ENCODE peak calls at places on chromosome 1, in eight cellular contexts. One of them, this sample, is unnamed.

GRCh38 chr1:11697188-11697892 is 5.8 kb downstream of the DRAXIN start:
- DNase-seq in GM04503: no peak
- DNase-seq in left cardiac atrium: no peak
- DNase-seq in fibroblast of the aortic adventitia: no peak
- DNase-seq in HCEC 1CT: no peak
- DNase-seq in stimulated activated CD8-positive, alpha-beta memory T cell treated with anti-CD3 and anti-CD28 coated beads, Interleukin-4, amount 100 ng/mL, for 1 hour: no peak
- DNase-seq in cardiac fibroblast: no peak
- DNase-seq in GM10248: no peak
- DNase-seq in this sample: no peak

GRCh38 chr1:55894521-55894920 is 679.4 kb upstream of the USP24 start:
- DNase-seq in GM04503: no peak
- DNase-seq in left cardiac atrium: no peak
- DNase-seq in fibroblast of the aortic adventitia: peak
- DNase-seq in HCEC 1CT: peak
- DNase-seq in stimulated activated CD8-positive, alpha-beta memory T cell treated with anti-CD3 and anti-CD28 coated beads, Interleukin-4, amount 100 ng/mL, for 1 hour: no peak
- DNase-seq in cardiac fibroblast: peak
- DNase-seq in GM10248: no peak
- DNase-seq in this sample: no peak

GRCh38 chr1:165928075-165928731 is 100.8 kb downstream of the UCK2 start:
- DNase-seq in GM04503: no peak
- DNase-seq in left cardiac atrium: no peak
- DNase-seq in fibroblast of the aortic adventitia: peak
- DNase-seq in HCEC 1CT: peak
- DNase-seq in stimulated activated CD8-positive, alpha-beta memory T cell treated with anti-CD3 and anti-CD28 coated beads, Interleukin-4, amount 100 ng/mL, for 1 hour: no peak
- DNase-seq in cardiac fibroblast: peak
- DNase-seq in GM10248: peak
- DNase-seq in this sample: peak

GRCh38 chr1:117512728-117513321 is 93.0 kb upstream of the TENT5C start:
- DNase-seq in GM04503: no peak
- DNase-seq in left cardiac atrium: no peak
- DNase-seq in fibroblast of the aortic adventitia: peak
- DNase-seq in HCEC 1CT: peak
- DNase-seq in stimulated activated CD8-positive, alpha-beta memory T cell treated with anti-CD3 and anti-CD28 coated beads, Interleukin-4, amount 100 ng/mL, for 1 hour: no peak
- DNase-seq in cardiac fibroblast: peak
- DNase-seq in GM10248: no peak
- DNase-seq in this sample: no peak

GRCh38 chr1:1534401-1535145 is 5.9 kb downstream of the TMEM240 start:
- DNase-seq in GM04503: no peak
- DNase-seq in left cardiac atrium: no peak
- DNase-seq in fibroblast of the aortic adventitia: no peak
- DNase-seq in HCEC 1CT: no peak
- DNase-seq in stimulated activated CD8-positive, alpha-beta memory T cell treated with anti-CD3 and anti-CD28 coated beads, Interleukin-4, amount 100 ng/mL, for 1 hour: no peak
- DNase-seq in cardiac fibroblast: no peak
- DNase-seq in GM10248: no peak
- DNase-seq in this sample: no peak

GRCh38 chr1:41935226-41935625 is 16.5 kb upstream of the HIVEP3 start:
- DNase-seq in GM04503: peak
- DNase-seq in left cardiac atrium: no peak
- DNase-seq in fibroblast of the aortic adventitia: peak
- DNase-seq in HCEC 1CT: no peak
- DNase-seq in stimulated activated CD8-positive, alpha-beta memory T cell treated with anti-CD3 and anti-CD28 coated beads, Interleukin-4, amount 100 ng/mL, for 1 hour: no peak
- DNase-seq in cardiac fibroblast: peak
- DNase-seq in GM10248: no peak
- DNase-seq in this sample: peak

GRCh38 chr1:207670192-207670591 is 25.3 kb downstream of the CR1L start:
- DNase-seq in GM04503: no peak
- DNase-seq in left cardiac atrium: no peak
- DNase-seq in fibroblast of the aortic adventitia: no peak
- DNase-seq in HCEC 1CT: no peak
- DNase-seq in stimulated activated CD8-positive, alpha-beta memory T cell treated with anti-CD3 and anti-CD28 coated beads, Interleukin-4, amount 100 ng/mL, for 1 hour: no peak
- DNase-seq in cardiac fibroblast: no peak
- DNase-seq in GM10248: no peak
- DNase-seq in this sample: no peak

GRCh38 chr1:221264848-221265247 is 385.6 kb downstream of the HLX start:
- DNase-seq in GM04503: no peak
- DNase-seq in left cardiac atrium: no peak
- DNase-seq in fibroblast of the aortic adventitia: peak
- DNase-seq in HCEC 1CT: no peak
- DNase-seq in stimulated activated CD8-positive, alpha-beta memory T cell treated with anti-CD3 and anti-CD28 coated beads, Interleukin-4, amount 100 ng/mL, for 1 hour: no peak
- DNase-seq in cardiac fibroblast: peak
- DNase-seq in GM10248: no peak
- DNase-seq in this sample: no peak

This sample was measured in AG09319.